ENCODE peak calls at places on chromosome 7, in seven cellular contexts. R, Z, P, N, C, W and M are unnamed samples.

GRCh38 chr7:158389514-158390425 is 197.9 kb downstream of the PTPRN2 start:
- DNase-seq in R (no peak), Z (no peak), P (no peak), N (no peak), C (no peak), W (no peak), M (no peak)

GRCh38 chr7:33774762-33775523 is 130.4 kb upstream of the BMPER start:
- DNase-seq in R (no peak), Z (no peak), P (no peak), N (peak; percentile 98), C (no peak), W (peak; percentile 32), M (no peak)

GRCh38 chr7:157684157-157684595 is 347.4 kb downstream of the DNAJB6 start:
- DNase-seq in R (peak; percentile 78), Z (no peak), P (no peak), N (peak; percentile 11), C (no peak), W (no peak), M (no peak)

GRCh38 chr7:285731-286130 is 4.2 kb upstream of the FOXL3 start:
- DNase-seq in R (no peak), Z (no peak), P (no peak), N (no peak), C (no peak), W (no peak), M (no peak)

GRCh38 chr7:27248911-27249723 is 6.5 kb downstream of the EVX1 start:
- DNase-seq in R (no peak), Z (no peak), P (no peak), N (no peak), C (no peak), W (no peak), M (no peak)

GRCh38 chr7:111587715-111588433 is 25.6 kb upstream of the IMMP2L start:
- DNase-seq in R (no peak), Z (no peak), P (peak; percentile 8), N (peak; percentile 33), C (no peak), W (no peak), M (no peak)

GRCh38 chr7:96297873-96298272 is 24.0 kb downstream of the SLC25A13 start:
- DNase-seq in R (no peak), Z (no peak), P (no peak), N (no peak), C (no peak), W (no peak), M (no peak)

GRCh38 chr7:159067870-159068787 is 76.5 kb downstream of the VIPR2 start:
- DNase-seq in R (peak; percentile 76), Z (no peak), P (no peak), N (peak; percentile 26), C (no peak), W (no peak), M (no peak)

GRCh38 chr7:77989981-77990566 is 191.5 kb downstream of the PHTF2 start:
- DNase-seq in R (no peak), Z (peak; percentile 18), P (peak; percentile 42), N (no peak), C (no peak), W (no peak), M (peak; percentile 47)

GRCh38 chr7:6556196-6556595 is 4.9 kb upstream of the GRID2IP start:
- DNase-seq in R (no peak), Z (no peak), P (no peak), N (no peak), C (no peak), W (no peak), M (peak; percentile 61)
- TF ChIP-seq CTCF in R (no peak), Z (peak; percentile 15), P (peak; percentile 8), N (peak; percentile 9), C (no peak), W (no peak), M (no peak)

DNA sequence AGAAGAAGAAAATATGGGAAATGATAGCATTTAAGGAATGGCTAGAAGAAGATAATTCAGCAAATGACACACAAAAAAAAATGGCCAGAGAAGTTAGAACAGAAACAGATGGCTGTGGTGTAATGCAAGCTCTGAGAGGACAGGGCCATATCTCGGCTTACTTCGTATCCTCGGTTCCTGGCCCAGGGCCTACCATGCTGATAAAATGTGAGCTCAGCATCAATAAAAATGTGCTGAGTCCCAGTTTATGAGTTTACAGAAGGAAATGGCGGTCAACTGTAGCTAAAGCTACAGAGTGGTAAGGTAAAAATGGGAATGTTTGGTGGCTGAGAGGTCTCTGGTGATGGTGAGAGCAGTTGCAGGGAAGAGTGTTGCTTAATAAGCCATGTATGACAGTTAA is 40.8 kb downstream of the HBP1 start:
- DNase-seq in R (no peak), Z (no peak), P (no peak), N (no peak), C (no peak), W (no peak), M (no peak)
- TF ChIP-seq CTCF in R (no peak), Z (no peak), P (no peak), N (no peak), C (no peak), W (no peak), M (no peak)

DNA sequence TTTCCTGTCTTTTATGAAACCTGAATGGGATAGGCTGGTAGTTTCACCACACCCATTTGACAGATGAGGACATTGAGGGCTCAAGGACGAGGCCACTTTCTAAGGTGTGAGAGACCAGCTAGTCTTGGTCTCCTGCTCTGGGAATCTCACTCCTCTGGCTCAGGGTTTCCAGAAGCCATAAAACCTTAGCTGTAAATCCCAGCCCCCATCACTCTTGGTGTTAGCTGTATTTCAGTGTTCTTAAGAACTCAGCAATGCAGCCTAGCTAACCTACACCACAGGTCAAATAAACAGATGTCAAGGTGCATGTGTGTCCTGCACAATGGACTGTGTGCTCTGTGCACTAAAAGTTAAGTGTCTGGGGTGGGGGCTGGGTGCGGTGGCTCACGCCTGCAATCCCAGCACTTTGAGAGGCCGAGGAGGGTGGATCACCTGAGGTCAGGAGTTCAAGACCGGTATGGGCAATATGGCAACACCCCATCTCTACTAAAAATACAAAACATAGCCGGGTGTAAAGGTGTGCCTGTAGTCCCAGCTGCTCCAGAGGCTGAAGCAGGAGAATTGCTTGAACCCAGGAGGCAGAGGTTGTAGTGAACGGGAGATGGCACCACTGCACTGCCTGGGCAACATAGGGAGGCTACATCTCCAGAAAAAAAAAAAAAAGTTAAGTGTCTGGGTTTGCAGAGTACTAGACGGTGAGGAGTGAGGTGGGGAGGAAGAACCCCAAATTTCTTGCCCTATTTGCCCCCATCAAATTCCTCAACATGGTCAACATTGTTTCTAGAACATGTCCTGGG is 547 bp upstream of the EPO start:
- DNase-seq in R (no peak), Z (no peak), P (peak; percentile 64), N (peak; percentile 57), C (no peak), W (no peak), M (no peak)
- TF ChIP-seq CTCF in R (peak; percentile 50), Z (no peak), P (peak; percentile 55), N (peak; percentile 50), C (no peak), W (peak; percentile 28), M (no peak)

GRCh38 chr7:74615933-74616780 is 41.4 kb upstream of the GTF2I start:
- DNase-seq in R (no peak), Z (no peak), P (no peak), N (no peak), C (no peak), W (no peak), M (no peak)
- TF ChIP-seq CTCF in R (no peak), Z (no peak), P (no peak), N (no peak), C (no peak), W (no peak), M (no peak)

DNA sequence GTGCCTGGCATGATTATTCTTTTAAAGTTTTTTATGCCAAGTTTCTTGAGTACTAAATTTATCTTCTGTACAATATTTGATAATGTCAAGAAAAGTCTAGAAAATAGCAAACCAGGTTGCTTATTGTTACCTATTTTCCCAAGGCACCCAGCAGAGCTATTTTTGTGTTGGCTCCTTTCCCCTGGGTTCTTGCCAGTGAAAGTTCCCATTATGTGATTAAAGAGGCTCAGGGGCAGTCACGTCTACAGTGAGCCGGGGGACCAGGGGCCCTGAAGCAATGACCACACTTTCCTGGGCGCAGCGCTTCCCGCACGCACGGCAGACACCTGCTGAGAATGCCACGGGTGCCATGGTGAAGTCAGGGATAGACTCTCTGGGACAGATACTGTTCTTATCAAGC is 10.4 kb upstream of the CNPY1 start:
- DNase-seq in R (no peak), Z (no peak), P (no peak), N (no peak), C (no peak), W (no peak), M (no peak)
- TF ChIP-seq CTCF in R (no peak), Z (no peak), P (no peak), N (no peak), C (no peak), W (no peak), M (no peak)

GRCh38 chr7:1749351-1749863 is 79.3 kb downstream of the ELFN1 start:
- DNase-seq in R (no peak), Z (no peak), P (no peak), N (no peak), C (no peak), W (no peak), M (no peak)
- TF ChIP-seq CTCF in R (no peak), Z (no peak), P (no peak), N (no peak), C (no peak), W (no peak), M (no peak)

GRCh38 chr7:12518920-12519681 is 51.4 kb upstream of the SCIN start:
- DNase-seq in R (no peak), Z (peak; percentile 34), P (peak; percentile 34), N (peak; percentile 41), C (no peak), W (peak; percentile 25), M (peak; percentile 46)
- TF ChIP-seq CTCF in R (peak; percentile 32), Z (peak; percentile 76), P (peak; percentile 8), N (peak; percentile 74), C (no peak), W (peak; percentile 57), M (peak; percentile 71)